ENCODE peak calls at places on chromosomes 1 and 21, in five cellular contexts. D is right lobe of liver, C is NCI-H1105, R is AG08396, M is choroid plexus epithelial cell. G is an unnamed sample.

GRCh38 chr1:165162671-165163241 is 193.8 kb downstream of the LMX1A start:
- DNase-seq in D (no peak), M (peak), R (no peak), C (peak), G (peak)

GRCh38 chr1:98325646-98326441 is 335.7 kb upstream of the SNX7 start:
- DNase-seq in C (no peak), D (peak), R (no peak), M (peak), G (no peak)

GRCh38 chr21:25934130-25934529 is 199.4 kb downstream of the GABPA start:
- DNase-seq in C (no peak), D (no peak), R (no peak), M (peak), G (no peak)

GRCh38 chr1:32273389-32274208 is 18.3 kb upstream of the HDAC1 start:
- DNase-seq in R (no peak), D (no peak), M (no peak), C (peak), G (no peak)

GRCh38 chr1:208154040-208154439 is 90.1 kb downstream of the PLXNA2 start:
- DNase-seq in M (no peak), D (no peak), R (no peak), C (peak), G (no peak)

GRCh38 chr1:226870323-226871046 is at the start of gene PSEN2:
- DNase-seq in R (peak), M (peak), D (peak), C (peak), G (peak)

GRCh38 chr1:38027201-38028104 is 14.9 kb downstream of the UTP11 start:
- DNase-seq in M (no peak), C (peak), D (no peak), R (no peak), G (no peak)

GRCh38 chr1:191530928-191531327 is 627.3 kb upstream of the RGS18 start:
- DNase-seq in M (no peak), R (no peak), D (no peak), C (no peak), G (no peak)

GRCh38 chr1:11068556-11069232 is 8.9 kb upstream of the SRM start:
- DNase-seq in C (no peak), D (no peak), R (no peak), M (no peak), G (no peak)

GRCh38 chr1:15799004-15799867 is 8.2 kb downstream of the UQCRHL start:
- DNase-seq in R (peak), C (no peak), D (peak), M (peak), G (peak)

GRCh38 chr1:3067301-3067670 is 1.7 kb upstream of the PRDM16 start:
- DNase-seq in R (no peak), D (peak), C (no peak), M (no peak), G (no peak)

GRCh38 chr1:88276158-88276557 is 407.9 kb upstream of the PKN2 start:
- DNase-seq in D (no peak), M (no peak), R (peak), C (no peak), G (no peak)

GRCh38 chr1:248897412-248898337 is 8.4 kb upstream of the PGBD2 start:
- DNase-seq in D (no peak), M (no peak), R (no peak), C (no peak), G (no peak)

GRCh38 chr1:193549067-193549466 is 362.7 kb upstream of the B3GALT2 start:
- DNase-seq in M (no peak), R (no peak), D (no peak), C (no peak), G (no peak)

GRCh38 chr1:58708166-58708565 is 8.3 kb upstream of the MYSM1 start:
- DNase-seq in R (no peak), C (no peak), D (no peak), M (no peak), G (no peak)

GRCh38 chr21:23695449-23695848 is 1911.8 kb downstream of the MRPL39 start:
- DNase-seq in M (no peak), D (no peak), R (no peak), C (no peak), G (no peak)

GRCh38 chr1:211135342-211135950 is 1.5 kb upstream of the KCNH1 start:
- DNase-seq in R (peak), C (no peak), M (peak), D (no peak), G (peak)

GRCh38 chr1:51581286-51581685 is 35.6 kb upstream of the OSBPL9 start:
- DNase-seq in R (no peak), M (no peak), C (no peak), D (no peak), G (no peak)

GRCh38 chr1:223183268-223183862 is 40.3 kb upstream of the TLR5 start:
- DNase-seq in D (no peak), M (no peak), C (no peak), R (no peak), G (peak)

GRCh38 chr1:243216741-243217140 is 38.3 kb downstream of the CEP170 start:
- DNase-seq in R (no peak), D (no peak), M (peak), C (no peak), G (no peak)